ENCODE peak calls at places on chromosomes 2 and 18, in ten cellular contexts. N, A, F, K, V, Q, Y, B, Z and T are unnamed samples.

GRCh38 chr2:20381457-20381856 is 30.8 kb upstream of the PUM2 start:
- DNase-seq in N (no peak), A (no peak), F (no peak), K (no peak), V (peak), Q (no peak), Y (peak), B (no peak), Z (peak), T (no peak)

GRCh38 chr2:7027436-7027835 is 110.2 kb downstream of the RNF144A start:
- DNase-seq in N (no peak), A (no peak), F (no peak), K (no peak), V (no peak), Q (no peak), Y (no peak), B (no peak), Z (no peak), T (no peak)

GRCh38 chr2:99926986-99927385 is 215.4 kb downstream of the AFF3 start:
- DNase-seq in N (no peak), A (no peak), F (no peak), K (no peak), V (no peak), Q (no peak), Y (no peak), B (no peak), Z (no peak), T (no peak)

GRCh38 chr18:64287926-64288325 is 139.0 kb upstream of the LINC00305 start:
- DNase-seq in N (no peak), A (no peak), F (no peak), K (no peak), V (no peak), Q (no peak), Y (no peak), B (no peak), Z (no peak), T (no peak)

GRCh38 chr18:10006261-10006903 is 92.6 kb downstream of the VAPA start:
- DNase-seq in N (no peak), A (no peak), F (peak), K (no peak), V (peak), Q (peak), Y (peak), B (no peak), Z (no peak), T (peak)

GRCh38 chr18:42306208-42306980 is 351.4 kb downstream of the PIK3C3 start:
- DNase-seq in N (no peak), A (no peak), F (no peak), K (no peak), V (peak), Q (no peak), Y (peak), B (no peak), Z (no peak), T (no peak)

GRCh38 chr2:33607905-33608304 is 8.8 kb upstream of the FAM98A start:
- DNase-seq in N (no peak), A (no peak), F (no peak), K (no peak), V (no peak), Q (no peak), Y (peak), B (no peak), Z (no peak), T (no peak)

GRCh38 chr2:196971574-196972279 is 45.2 kb upstream of the PGAP1 start:
- DNase-seq in N (no peak), A (no peak), F (no peak), K (no peak), V (no peak), Q (no peak), Y (no peak), B (no peak), Z (no peak), T (no peak)

GRCh38 chr2:23720705-23721453 is 206.0 kb downstream of the ATAD2B start:
- DNase-seq in N (no peak), A (no peak), F (no peak), K (no peak), V (no peak), Q (no peak), Y (no peak), B (no peak), Z (peak), T (no peak)

GRCh38 chr2:127762846-127763245 is 48.1 kb downstream of the WDR33 start:
- DNase-seq in N (no peak), A (no peak), F (no peak), K (no peak), V (no peak), Q (no peak), Y (no peak), B (no peak), Z (no peak), T (no peak)

GRCh38 chr2:46963961-46964673 is 48.5 kb upstream of the MCFD2 start:
- DNase-seq in N (no peak), A (no peak), F (no peak), K (no peak), V (no peak), Q (no peak), Y (peak), B (no peak), Z (no peak), T (no peak)

GRCh38 chr2:102492006-102492405 is 19.0 kb downstream of the SLC9A4 start:
- DNase-seq in N (no peak), A (no peak), F (no peak), K (no peak), V (no peak), Q (no peak), Y (no peak), B (no peak), Z (no peak), T (no peak)

GRCh38 chr2:108139521-108139920 is 100.2 kb upstream of the SULT1C3 start:
- DNase-seq in N (no peak), A (no peak), F (no peak), K (no peak), V (peak), Q (no peak), Y (peak), B (no peak), Z (no peak), T (no peak)
- TF ChIP-seq CTCF in N (no peak), A (no peak), F (no peak), K (no peak), V (no peak), Q (no peak), Y (no peak), B (no peak), Z (no peak), T (no peak)

GRCh38 chr2:219524817-219525216 is 10.5 kb downstream of the ASIC4 start:
- DNase-seq in N (no peak), A (no peak), F (no peak), K (no peak), V (no peak), Q (no peak), Y (no peak), B (no peak), Z (no peak), T (no peak)

GRCh38 chr2:219521066-219521880 is 7.0 kb downstream of the ASIC4 start:
- DNase-seq in N (peak), A (peak), F (peak), K (no peak), V (peak), Q (no peak), Y (peak), B (no peak), Z (peak), T (no peak)

GRCh38 chr2:219522111-219523030 is 8.1 kb downstream of the ASIC4 start:
- DNase-seq in N (no peak), A (peak), F (peak), K (peak), V (peak), Q (no peak), Y (peak), B (no peak), Z (no peak), T (no peak)

GRCh38 chr2:219525533-219526232 is 11.4 kb downstream of the ASIC4 start:
- DNase-seq in N (no peak), A (no peak), F (peak), K (no peak), V (no peak), Q (no peak), Y (peak), B (no peak), Z (no peak), T (no peak)

GRCh38 chr2:219523031-219523671 is 8.9 kb downstream of the ASIC4 start:
- DNase-seq in N (no peak), A (peak), F (no peak), K (no peak), V (peak), Q (no peak), Y (peak), B (no peak), Z (no peak), T (no peak)
- TF ChIP-seq CTCF in N (no peak), A (peak), F (peak), K (peak), V (peak), Q (no peak), Y (no peak), B (no peak), Z (no peak), T (no peak)

GRCh38 chr2:191512202-191512601 is 165.7 kb upstream of the NABP1 start:
- DNase-seq in N (no peak), A (no peak), F (peak), K (no peak), V (no peak), Q (no peak), Y (no peak), B (no peak), Z (no peak), T (no peak)
- TF ChIP-seq CTCF in N (no peak), A (no peak), F (no peak), K (no peak), V (no peak), Q (no peak), Y (no peak), B (no peak), Z (no peak), T (no peak)

GRCh38 chr18:39318008-39318407 is 1752.4 kb upstream of the CELF4 start:
- DNase-seq in N (no peak), A (no peak), F (no peak), K (no peak), V (no peak), Q (no peak), Y (no peak), B (no peak), Z (no peak), T (no peak)

GRCh38 chr18:39314595-39314994 is 1749.0 kb upstream of the CELF4 start:
- DNase-seq in N (no peak), A (no peak), F (no peak), K (no peak), V (peak), Q (no peak), Y (no peak), B (no peak), Z (no peak), T (no peak)

GRCh38 chr18:39313992-39314391 is 1748.4 kb upstream of the CELF4 start:
- DNase-seq in N (no peak), A (no peak), F (no peak), K (no peak), V (no peak), Q (no peak), Y (no peak), B (no peak), Z (no peak), T (no peak)

DNA sequence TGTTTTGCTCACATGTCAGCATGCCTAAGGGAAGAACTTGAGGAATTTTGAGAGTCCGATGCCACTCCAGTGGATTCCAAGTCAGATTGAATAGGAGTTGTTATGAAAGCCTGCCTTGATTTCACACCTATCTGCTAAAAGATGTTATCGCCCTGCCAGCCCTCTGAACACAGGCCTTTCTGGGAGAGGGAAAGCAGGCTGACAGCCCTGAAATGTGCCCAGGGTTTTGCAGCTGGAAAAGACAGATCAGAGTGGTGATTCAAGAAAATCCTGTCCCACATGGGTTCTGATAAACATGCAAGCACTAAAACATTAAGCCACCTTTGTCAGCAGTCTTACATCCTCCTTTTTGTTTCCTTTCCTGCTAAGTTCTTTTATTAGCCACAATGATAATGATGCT is 1752.9 kb upstream of the CELF4 start:
- DNase-seq in N (no peak), A (no peak), F (no peak), K (no peak), V (no peak), Q (no peak), Y (no peak), B (no peak), Z (no peak), T (no peak)
- TF ChIP-seq CTCF in N (no peak), A (no peak), F (no peak), K (no peak), V (no peak), Q (no peak), Y (no peak), B (no peak), Z (no peak), T (no peak)

DNA sequence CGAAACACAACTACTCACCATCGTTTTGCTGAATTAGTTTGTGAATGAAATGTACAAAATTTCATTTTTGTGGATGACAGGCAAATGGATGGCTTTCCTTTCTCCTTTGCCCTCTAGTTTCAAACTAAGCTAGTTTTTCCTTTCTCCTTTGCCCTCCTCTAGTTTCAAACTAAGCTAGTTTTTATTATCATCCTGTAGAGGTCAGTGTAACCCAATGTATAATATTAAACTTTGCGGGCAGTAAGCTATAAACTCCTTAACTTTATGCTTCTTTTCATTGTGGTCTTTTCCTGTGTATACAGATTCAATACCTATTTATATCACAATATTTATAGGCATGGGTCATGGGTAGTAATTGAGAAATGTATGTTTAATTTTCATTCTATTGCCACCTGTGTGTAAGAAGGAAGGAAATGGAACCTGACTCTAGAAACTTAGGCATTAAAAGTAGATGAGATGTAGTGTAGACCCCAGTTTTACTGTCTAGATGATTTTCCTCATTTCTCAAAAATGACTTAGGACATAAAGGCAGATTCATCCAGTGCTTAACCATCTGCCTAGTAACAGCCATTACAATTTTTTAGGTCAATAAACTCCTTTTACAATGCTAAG is 58.1 kb downstream of the MAP3K19 start:
- DNase-seq in N (peak), A (no peak), F (no peak), K (peak), V (peak), Q (no peak), Y (peak), B (no peak), Z (no peak), T (no peak)
- TF ChIP-seq CTCF in N (peak), A (peak), F (peak), K (peak), V (peak), Q (no peak), Y (peak), B (peak), Z (peak), T (peak)

DNA sequence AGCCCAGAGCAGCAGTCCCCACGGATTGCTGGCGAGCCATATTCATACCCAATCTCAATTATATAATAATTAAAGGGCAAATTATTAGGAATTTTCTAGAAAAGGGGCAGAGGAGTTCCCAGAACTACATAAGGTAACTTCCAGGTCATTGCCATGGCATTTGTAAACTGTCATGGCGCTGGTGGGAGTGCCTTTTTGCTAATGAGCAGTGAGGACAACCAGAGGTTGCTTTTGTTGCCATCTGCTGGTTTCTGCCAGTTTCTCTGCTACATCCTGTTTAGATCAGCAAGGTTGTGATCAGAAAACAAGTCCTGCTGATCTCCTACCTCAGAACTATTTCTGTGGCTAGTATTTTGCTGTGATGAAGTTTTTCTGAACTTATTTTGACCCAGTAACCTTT is 159.8 kb upstream of the PIEZO2 start:
- DNase-seq in N (no peak), A (peak), F (no peak), K (peak), V (peak), Q (no peak), Y (peak), B (no peak), Z (no peak), T (no peak)
- TF ChIP-seq CTCF in N (no peak), A (peak), F (no peak), K (peak), V (peak), Q (no peak), Y (peak), B (no peak), Z (no peak), T (no peak)

DNA sequence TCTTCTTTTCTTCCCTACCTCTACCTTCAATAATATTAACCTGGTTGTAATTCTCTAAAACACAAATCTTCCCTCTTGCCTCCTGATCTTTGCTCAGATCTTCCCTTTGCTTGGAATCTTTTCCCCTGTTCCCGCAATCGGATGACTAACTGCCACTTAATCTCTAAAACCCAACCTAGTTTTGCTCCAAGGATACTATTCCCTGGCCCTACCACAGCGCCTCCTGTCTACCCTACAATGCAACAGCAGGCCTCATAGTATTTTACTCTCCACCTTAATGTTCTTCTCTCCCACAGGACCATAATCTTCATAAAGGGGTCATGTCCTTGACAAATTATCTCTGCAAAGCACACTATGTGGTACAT is 246.8 kb upstream of the TNP1 start:
- DNase-seq in N (no peak), A (no peak), F (no peak), K (peak), V (peak), Q (no peak), Y (peak), B (no peak), Z (no peak), T (no peak)
- TF ChIP-seq CTCF in N (peak), A (peak), F (peak), K (peak), V (peak), Q (no peak), Y (peak), B (no peak), Z (no peak), T (peak)